ENCODE peak calls at places on chromosome 17, in five cellular contexts. F is uterus, I is A549, J is erythroblast, N is heart left ventricle. G is an unnamed sample.

GRCh38 chr17:80416260-80416939 is 1.4 kb downstream of the ENDOV start:
- DNase-seq in N (no peak), J (no peak), I (no peak), F (no peak), G (no peak)

GRCh38 chr17:57152916-57153528 is 68.0 kb downstream of the AKAP1 start:
- DNase-seq in I (no peak), F (no peak), N (no peak), J (no peak), G (no peak)

GRCh38 chr17:16886655-16887322 is 85.1 kb downstream of the TNFRSF13B start:
- DNase-seq in N (no peak), F (no peak), I (no peak), J (no peak), G (no peak)

GRCh38 chr17:73064084-73064938 is 28.2 kb downstream of the SLC39A11 start:
- DNase-seq in I (no peak), N (peak), J (peak), F (no peak), G (no peak)

GRCh38 chr17:79388556-79389295 is 222.1 kb downstream of the RBFOX3 start:
- DNase-seq in I (peak), F (no peak), N (peak), J (peak), G (peak)

GRCh38 chr17:7932949-7933348 is 943 bp downstream of the CNTROB start:
- DNase-seq in F (peak), I (peak), J (peak), N (no peak), G (peak)

GRCh38 chr17:726331-726919 is 6.0 kb upstream of the TLCD3A start:
- DNase-seq in I (no peak), N (no peak), F (no peak), J (no peak), G (no peak)

GRCh38 chr17:10614536-10615155 is 42.5 kb downstream of the MYH3 start:
- DNase-seq in N (no peak), F (peak), J (peak), I (peak), G (peak)

GRCh38 chr17:37365589-37365988 is 10.2 kb upstream of the C17orf78 start:
- DNase-seq in F (no peak), N (no peak), I (peak), J (no peak), G (no peak)

GRCh38 chr17:14082848-14083247 is 13.5 kb downstream of the COX10 start:
- DNase-seq in F (no peak), J (no peak), I (no peak), N (no peak), G (no peak)

GRCh38 chr17:80874866-80875445 is 116.7 kb upstream of the CHMP6 start:
- DNase-seq in F (no peak), I (no peak), J (no peak), N (no peak), G (no peak)

GRCh38 chr17:82332669-82333278 is 792 bp downstream of the SECTM1 start:
- DNase-seq in F (no peak), I (peak), J (peak), N (no peak), G (peak)

GRCh38 chr17:80881321-80881720 is 110.3 kb upstream of the CHMP6 start:
- DNase-seq in F (no peak), I (no peak), J (no peak), N (no peak), G (no peak)

GRCh38 chr17:81727324-81728031 is 15.4 kb downstream of the SLC25A10 start:
- DNase-seq in F (no peak), I (no peak), J (no peak), N (no peak), G (no peak)

GRCh38 chr17:72501404-72502110 is 380.7 kb downstream of the SOX9 start:
- DNase-seq in I (no peak), N (no peak), F (no peak), J (no peak), G (no peak)

GRCh38 chr17:18356624-18357023 is 6.7 kb downstream of the SHMT1 start:
- DNase-seq in N (peak), J (no peak), I (no peak), F (peak), G (no peak)

GRCh38 chr17:35817196-35817595 is 7.9 kb downstream of the TAF15 start:
- DNase-seq in J (no peak), I (no peak), N (no peak), F (no peak), G (no peak)

GRCh38 chr17:16419929-16420271 is 4.5 kb downstream of the TRPV2 start:
- DNase-seq in F (no peak), I (no peak), N (no peak), J (peak), G (peak)

GRCh38 chr17:82943339-82943738 is 103.5 kb upstream of the ZNF750 start:
- DNase-seq in N (no peak), F (no peak), J (no peak), I (no peak), G (no peak)

GRCh38 chr17:9979463-9979995 is 74.5 kb upstream of the RCVRN start:
- DNase-seq in N (no peak), I (peak), F (no peak), J (no peak), G (no peak)

GRCh38 chr17:43935926-43936261 is 6.4 kb downstream of the PPY start:
- DNase-seq in F (no peak), N (no peak), J (no peak), I (no peak), G (no peak)

GRCh38 chr17:17325816-17326215 is 22.6 kb downstream of the NT5M start:
- DNase-seq in I (no peak), F (no peak), N (no peak), J (no peak), G (no peak)

GRCh38 chr17:63838586-63839184 is 3.8 kb downstream of the SMARCD2 start:
- DNase-seq in I (no peak), J (no peak), F (peak), N (peak), G (no peak)

GRCh38 chr17:79930077-79930785 is 91.0 kb upstream of the CBX4 start:
- DNase-seq in N (no peak), J (no peak), F (no peak), I (no peak), G (no peak)

GRCh38 chr17:81036128-81036891 is 1.4 kb downstream of the BAIAP2 start:
- DNase-seq in N (no peak), J (peak), F (no peak), I (no peak), G (no peak)

GRCh38 chr17:66953661-66954060 is 10.8 kb upstream of the CACNG4 start:
- DNase-seq in F (no peak), J (no peak), N (no peak), I (no peak), G (no peak)

GRCh38 chr17:45319239-45319703 is 2.5 kb upstream of the MAP3K14 start:
- DNase-seq in I (peak), J (no peak), F (no peak), N (no peak), G (peak)

GRCh38 chr17:45320931-45321461 is 4.2 kb upstream of the MAP3K14 start:
- DNase-seq in N (no peak), J (peak), F (peak), I (peak), G (peak)

GRCh38 chr17:45320349-45320930 is 3.6 kb upstream of the MAP3K14 start:
- DNase-seq in N (no peak), F (no peak), I (peak), J (no peak), G (no peak)

GRCh38 chr17:45324336-45324735 is 7.5 kb upstream of the MAP3K14 start:
- DNase-seq in N (no peak), J (no peak), I (no peak), F (no peak), G (no peak)

GRCh38 chr17:45322168-45322567 is 5.3 kb upstream of the MAP3K14 start:
- DNase-seq in N (no peak), F (no peak), I (no peak), J (no peak), G (no peak)
- TF ChIP-seq POLR2A in N (no peak), F (no peak), I (no peak), J (no peak), G (no peak)

DNA sequence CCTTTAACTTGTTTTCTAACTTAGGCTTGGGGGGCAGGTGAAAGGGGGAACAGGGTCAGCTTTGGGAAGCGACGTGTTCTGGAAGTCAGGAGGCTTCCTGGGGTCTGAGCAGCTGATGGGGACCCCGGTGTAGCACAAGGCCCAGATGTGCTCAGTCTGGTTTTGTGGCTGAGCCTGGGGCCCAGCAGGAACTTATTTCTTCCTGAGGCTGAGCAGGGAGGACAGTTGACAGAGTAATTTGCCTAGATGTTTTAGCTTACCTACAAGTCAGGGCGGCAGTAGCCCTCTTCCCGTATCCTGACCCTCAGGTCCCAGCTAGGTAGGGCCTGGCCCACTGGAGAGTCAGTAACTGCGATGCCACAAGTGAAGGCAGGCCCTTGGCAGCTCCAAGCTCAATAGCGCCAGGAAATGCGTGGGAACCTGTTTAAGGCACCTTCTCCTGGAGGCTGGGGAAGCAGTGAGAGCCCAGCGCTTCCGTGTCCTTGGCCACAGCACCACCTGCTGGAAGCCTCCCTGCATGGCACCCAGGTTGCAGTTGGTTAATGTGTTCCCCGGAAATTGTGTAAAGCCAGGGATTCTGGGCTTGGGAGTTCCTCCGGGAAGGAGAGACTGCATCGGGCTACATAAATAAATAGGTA is 5.2 kb downstream of the CCR7 start:
- DNase-seq in N (peak), I (peak), F (peak), J (peak), G (peak)
- TF ChIP-seq POLR2A in N (peak), I (no peak), F (peak), J (no peak), G (peak)

GRCh38 chr17:39191750-39192510 is 5.5 kb downstream of the CACNB1 start:
- DNase-seq in I (no peak), J (no peak), N (no peak), F (no peak), G (no peak)
- TF ChIP-seq POLR2A in I (no peak), J (no peak), N (no peak), F (no peak), G (no peak)

DNA sequence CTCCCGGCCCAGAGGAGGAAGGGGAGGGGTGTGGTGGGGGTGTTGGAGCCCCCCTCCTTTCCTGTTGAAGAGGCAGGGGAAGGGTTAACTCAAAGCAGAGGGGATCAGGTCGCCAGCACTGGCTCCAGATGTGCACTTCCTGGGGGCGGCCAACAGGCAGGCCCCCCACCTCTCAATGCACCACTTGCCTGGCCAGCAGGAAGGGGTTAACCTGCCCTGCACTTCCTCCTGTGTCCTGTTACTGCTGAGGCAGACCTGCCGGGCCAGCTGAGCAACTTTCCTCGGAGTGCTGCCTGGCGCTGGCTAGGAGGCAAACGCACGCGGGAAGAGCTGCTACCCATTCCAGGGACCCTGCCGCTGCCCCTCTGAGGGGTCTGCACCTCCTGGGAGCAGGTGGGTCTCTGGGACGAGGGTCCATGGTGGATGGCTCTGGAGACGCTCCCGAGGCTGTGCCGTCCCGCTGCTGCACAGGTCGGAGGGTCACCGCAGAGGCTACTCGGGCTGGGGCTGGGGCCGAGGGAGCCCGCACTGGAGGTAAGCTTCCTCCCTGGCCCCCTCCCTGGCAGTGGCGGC is at the start of gene EPN3:
- DNase-seq in N (no peak), I (no peak), J (peak), F (no peak), G (no peak)
- TF ChIP-seq POLR2A in N (no peak), I (no peak), J (no peak), F (no peak), G (no peak)